ENCODE peak calls at places on chromosomes 12 and 14, in ten cellular contexts. X, L, I, F, S, G, A, Q, H and M are unnamed samples.

GRCh38 chr12:107411792-107412535 is 273.6 kb upstream of the PWP1 start:
- DNase-seq in X (peak), L (peak), I (peak), F (no peak), S (no peak), G (no peak), A (peak), Q (no peak), H (peak), M (no peak)

GRCh38 chr14:51369814-51370213 is 129.8 kb downstream of the TMX1 start:
- DNase-seq in X (no peak), L (peak), I (no peak), F (no peak), S (no peak), G (no peak), A (no peak), Q (no peak), H (no peak), M (peak)

GRCh38 chr12:122096591-122097149 is 18.1 kb downstream of the MLXIP start:
- DNase-seq in X (peak), L (no peak), I (no peak), F (no peak), S (no peak), G (peak), A (peak), Q (no peak), H (no peak), M (no peak)

GRCh38 chr12:1834186-1834925 is 14.0 kb downstream of the LRTM2 start:
- DNase-seq in X (no peak), L (no peak), I (no peak), F (no peak), S (no peak), G (no peak), A (no peak), Q (no peak), H (no peak), M (no peak)

GRCh38 chr14:51938137-51938536 is 51.2 kb upstream of the RTRAF start:
- DNase-seq in X (no peak), L (no peak), I (no peak), F (no peak), S (no peak), G (no peak), A (no peak), Q (no peak), H (no peak), M (no peak)

GRCh38 chr12:40647651-40648050 is 44.6 kb upstream of the CNTN1 start:
- DNase-seq in X (no peak), L (no peak), I (no peak), F (no peak), S (no peak), G (no peak), A (no peak), Q (no peak), H (no peak), M (no peak)

GRCh38 chr12:115251727-115252126 is 567.8 kb upstream of the TBX3 start:
- DNase-seq in X (no peak), L (peak), I (no peak), F (no peak), S (no peak), G (no peak), A (no peak), Q (no peak), H (no peak), M (no peak)

GRCh38 chr12:68611094-68611818 is 557 bp downstream of the RAP1B start:
- DNase-seq in X (peak), L (peak), I (no peak), F (peak), S (peak), G (peak), A (peak), Q (peak), H (peak), M (peak)

GRCh38 chr12:22283006-22283506 is 51.5 kb downstream of the ST8SIA1 start:
- DNase-seq in X (peak), L (peak), I (peak), F (no peak), S (no peak), G (peak), A (peak), Q (no peak), H (peak), M (no peak)

GRCh38 chr12:25557830-25558436 is 4.8 kb upstream of the LMNTD1 start:
- DNase-seq in X (peak), L (peak), I (peak), F (no peak), S (no peak), G (peak), A (peak), Q (no peak), H (peak), M (peak)

GRCh38 chr12:50690923-50691322 is 73.0 kb upstream of the ATF1 start:
- DNase-seq in X (no peak), L (no peak), I (no peak), F (no peak), S (no peak), G (peak), A (peak), Q (no peak), H (peak), M (no peak)

GRCh38 chr12:121905746-121906145 is 12.6 kb upstream of the CFAP251 start:
- DNase-seq in X (no peak), L (no peak), I (no peak), F (no peak), S (no peak), G (no peak), A (no peak), Q (no peak), H (no peak), M (no peak)

GRCh38 chr12:13962699-13963098 is 18.7 kb downstream of the GRIN2B start:
- DNase-seq in X (no peak), L (peak), I (no peak), F (no peak), S (no peak), G (no peak), A (peak), Q (no peak), H (no peak), M (no peak)

GRCh38 chr12:11834925-11835324 is 185.5 kb downstream of the ETV6 start:
- DNase-seq in X (no peak), L (no peak), I (no peak), F (no peak), S (no peak), G (no peak), A (no peak), Q (no peak), H (no peak), M (no peak)

GRCh38 chr14:100528962-100529560 is 58.2 kb downstream of the BEGAIN start:
- DNase-seq in X (no peak), L (no peak), I (no peak), F (no peak), S (no peak), G (no peak), A (no peak), Q (no peak), H (no peak), M (no peak)

GRCh38 chr14:81436296-81437138 is 36.4 kb upstream of the STON2 start:
- DNase-seq in X (peak), L (peak), I (peak), F (peak), S (peak), G (peak), A (peak), Q (peak), H (peak), M (peak)

GRCh38 chr12:89417246-89417977 is 65.1 kb upstream of the DUSP6 start:
- DNase-seq in X (no peak), L (peak), I (peak), F (no peak), S (no peak), G (peak), A (no peak), Q (no peak), H (peak), M (no peak)

GRCh38 chr14:59454131-59454530 is 11.0 kb downstream of the GPR135 start:
- DNase-seq in X (peak), L (peak), I (peak), F (no peak), S (peak), G (peak), A (no peak), Q (no peak), H (peak), M (no peak)

GRCh38 chr12:114697741-114698565 is 14.0 kb upstream of the TBX3 start:
- DNase-seq in X (no peak), L (no peak), I (no peak), F (no peak), S (no peak), G (peak), A (peak), Q (no peak), H (no peak), M (no peak)

GRCh38 chr12:105100998-105101397 is 6.5 kb upstream of the WASHC4 start:
- DNase-seq in X (peak), L (no peak), I (no peak), F (no peak), S (no peak), G (peak), A (no peak), Q (no peak), H (peak), M (no peak)

GRCh38 chr12:24600996-24601395 is 347.9 kb downstream of the BCAT1 start:
- DNase-seq in X (peak), L (peak), I (peak), F (no peak), S (no peak), G (peak), A (no peak), Q (no peak), H (peak), M (no peak)

GRCh38 chr14:53306926-53307325 is 153.8 kb upstream of the DDHD1 start:
- DNase-seq in X (peak), L (peak), I (peak), F (no peak), S (no peak), G (peak), A (peak), Q (no peak), H (peak), M (no peak)